ENCODE peak calls at places on chromosomes 2 and 18, in seven cellular contexts. W is HT-29; L is GOT3; S is NCI-H345; I is stromal cell of bone marrow; G is natural killer cell treated with Interleukin-12 subunit alpha and Interleukin-12 subunit beta and Interleukin-15 and Interleukin-18, amount 100 ng/mL, for 72 hours; A is IMR-90. H is an unnamed sample.

GRCh38 chr2:60493804-60494392 is 59.6 kb downstream of the BCL11A start:
- DNase-seq in G (no peak), I (no peak), W (no peak), L (no peak), A (no peak), S (no peak), H (no peak)

GRCh38 chr2:23934296-23934695 is 6.0 kb upstream of the UBXN2A start:
- DNase-seq in S (no peak), L (no peak), G (no peak), A (no peak), I (no peak), W (no peak), H (no peak)

GRCh38 chr2:36178384-36178783 is 177.2 kb upstream of the CRIM1 start:
- DNase-seq in A (no peak), W (no peak), G (no peak), I (no peak), S (no peak), L (no peak), H (no peak)

GRCh38 chr18:49225160-49225559 is 235.3 kb downstream of the DYM start:
- DNase-seq in G (no peak), L (no peak), I (peak; percentile 79), A (peak; percentile 72), S (no peak), W (no peak), H (peak; percentile 6)

GRCh38 chr2:47013383-47013782 is 97.8 kb upstream of the MCFD2 start:
- DNase-seq in S (no peak), W (no peak), G (no peak), A (no peak), L (no peak), I (no peak), H (no peak)

GRCh38 chr2:60316381-60317028 is 236.9 kb downstream of the BCL11A start:
- DNase-seq in W (no peak), S (no peak), L (no peak), G (no peak), A (no peak), I (no peak), H (no peak)

GRCh38 chr2:39513641-39514094 is 76.6 kb upstream of the MAP4K3 start:
- DNase-seq in I (peak; percentile 97), A (peak; percentile 97), G (no peak), W (peak; percentile 76), L (peak; percentile 63), S (peak; percentile 25), H (peak; percentile 98)

GRCh38 chr2:33395660-33396249 is 80.7 kb upstream of the RASGRP3 start:
- DNase-seq in W (peak; percentile 67), A (peak; percentile 59), S (no peak), L (no peak), I (peak; percentile 33), G (peak; percentile 67), H (peak; percentile 62)

GRCh38 chr2:28252308-28252707 is 140.3 kb upstream of the FOSL2 start:
- DNase-seq in G (peak; percentile 79), W (no peak), L (no peak), I (no peak), S (no peak), A (no peak), H (no peak)

GRCh38 chr18:76425299-76426101 is 69.5 kb downstream of the ZNF516 start:
- DNase-seq in W (no peak), L (no peak), G (no peak), A (peak; percentile 52), S (no peak), I (no peak), H (peak; percentile 18)

GRCh38 chr2:71583876-71584275 is 130.5 kb downstream of the DYSF start:
- DNase-seq in W (no peak), I (peak; percentile 62), L (no peak), G (no peak), A (no peak), S (no peak), H (peak; percentile 41)